ENCODE peak calls at places on chromosomes 3 and 15, in nine cellular contexts. One of them, this sample, is unnamed.

GRCh38 chr15:66799242-66799641 is 97.2 kb downstream of the SMAD6 start:
- DNase-seq in OCI-LY7: no peak
- DNase-seq in AG04450: no peak
- DNase-seq in astrocyte of the spinal cord: no peak
- DNase-seq in dorsolateral prefrontal cortex: no peak
- DNase-seq in fibroblast of gingiva: no peak
- DNase-seq in H4: no peak
- DNase-seq in Kasumi-1: no peak
- DNase-seq in germinal center: no peak
- DNase-seq in this sample: no peak

GRCh38 chr3:62007036-62007435 is 366.3 kb downstream of the FEZF2 start:
- DNase-seq in AG04450: no peak
- DNase-seq in dorsolateral prefrontal cortex: no peak
- DNase-seq in germinal center: no peak
- DNase-seq in H4: peak
- DNase-seq in OCI-LY7: no peak
- DNase-seq in Kasumi-1: no peak
- DNase-seq in fibroblast of gingiva: peak
- DNase-seq in astrocyte of the spinal cord: peak
- DNase-seq in this sample: no peak

GRCh38 chr3:127250032-127250431 is 37.8 kb downstream of the PRR20G start:
- DNase-seq in dorsolateral prefrontal cortex: no peak
- DNase-seq in AG04450: no peak
- DNase-seq in astrocyte of the spinal cord: no peak
- DNase-seq in fibroblast of gingiva: no peak
- DNase-seq in Kasumi-1: no peak
- DNase-seq in germinal center: no peak
- DNase-seq in OCI-LY7: no peak
- DNase-seq in H4: no peak
- DNase-seq in this sample: no peak

GRCh38 chr3:169232863-169233262 is 430.6 kb downstream of the MECOM start:
- DNase-seq in fibroblast of gingiva: peak
- DNase-seq in AG04450: no peak
- DNase-seq in astrocyte of the spinal cord: peak
- DNase-seq in dorsolateral prefrontal cortex: no peak
- DNase-seq in OCI-LY7: no peak
- DNase-seq in Kasumi-1: no peak
- DNase-seq in H4: peak
- DNase-seq in germinal center: no peak
- DNase-seq in this sample: no peak

GRCh38 chr3:196063456-196063855 is 18.4 kb downstream of the TFRC start:
- DNase-seq in OCI-LY7: no peak
- DNase-seq in fibroblast of gingiva: peak
- DNase-seq in H4: no peak
- DNase-seq in germinal center: no peak
- DNase-seq in dorsolateral prefrontal cortex: no peak
- DNase-seq in AG04450: no peak
- DNase-seq in Kasumi-1: no peak
- DNase-seq in astrocyte of the spinal cord: no peak
- DNase-seq in this sample: no peak

GRCh38 chr15:83320831-83321230 is 36.4 kb upstream of the BNC1 start:
- DNase-seq in fibroblast of gingiva: peak
- DNase-seq in Kasumi-1: no peak
- DNase-seq in AG04450: no peak
- DNase-seq in H4: no peak
- DNase-seq in germinal center: no peak
- DNase-seq in dorsolateral prefrontal cortex: no peak
- DNase-seq in astrocyte of the spinal cord: no peak
- DNase-seq in OCI-LY7: no peak
- DNase-seq in this sample: no peak

GRCh38 chr3:112974894-112975293 is at the start of gene CD200R1:
- DNase-seq in AG04450: no peak
- DNase-seq in dorsolateral prefrontal cortex: no peak
- DNase-seq in OCI-LY7: no peak
- DNase-seq in germinal center: no peak
- DNase-seq in Kasumi-1: peak
- DNase-seq in H4: no peak
- DNase-seq in fibroblast of gingiva: no peak
- DNase-seq in astrocyte of the spinal cord: no peak
- DNase-seq in this sample: no peak

GRCh38 chr3:69389520-69390248 is 3.8 kb upstream of the FRMD4B start:
- DNase-seq in fibroblast of gingiva: no peak
- DNase-seq in dorsolateral prefrontal cortex: no peak
- DNase-seq in Kasumi-1: peak
- DNase-seq in germinal center: no peak
- DNase-seq in OCI-LY7: no peak
- DNase-seq in AG04450: no peak
- DNase-seq in H4: no peak
- DNase-seq in astrocyte of the spinal cord: no peak
- DNase-seq in this sample: no peak

GRCh38 chr15:67782592-67782991 is 42.7 kb upstream of the SKOR1 start:
- DNase-seq in AG04450: no peak
- DNase-seq in germinal center: no peak
- DNase-seq in H4: no peak
- DNase-seq in astrocyte of the spinal cord: no peak
- DNase-seq in dorsolateral prefrontal cortex: no peak
- DNase-seq in Kasumi-1: no peak
- DNase-seq in OCI-LY7: peak
- DNase-seq in fibroblast of gingiva: no peak
- DNase-seq in this sample: peak

GRCh38 chr3:9397911-9398714 is 698 bp downstream of the SETD5 start:
- DNase-seq in fibroblast of gingiva: peak
- DNase-seq in astrocyte of the spinal cord: peak
- DNase-seq in Kasumi-1: peak
- DNase-seq in OCI-LY7: peak
- DNase-seq in AG04450: no peak
- DNase-seq in germinal center: peak
- DNase-seq in dorsolateral prefrontal cortex: peak
- DNase-seq in H4: peak
- DNase-seq in this sample: peak

GRCh38 chr15:63881431-63881830 is 47.7 kb upstream of the HERC1 start:
- DNase-seq in Kasumi-1: peak
- DNase-seq in germinal center: peak
- DNase-seq in fibroblast of gingiva: no peak
- DNase-seq in astrocyte of the spinal cord: no peak
- DNase-seq in OCI-LY7: peak
- DNase-seq in dorsolateral prefrontal cortex: no peak
- DNase-seq in AG04450: no peak
- DNase-seq in H4: no peak
- DNase-seq in this sample: no peak

GRCh38 chr3:172516318-172517214 is 6.7 kb downstream of the TNFSF10 start:
- DNase-seq in dorsolateral prefrontal cortex: no peak
- DNase-seq in AG04450: peak
- DNase-seq in OCI-LY7: no peak
- DNase-seq in astrocyte of the spinal cord: peak
- DNase-seq in H4: peak
- DNase-seq in Kasumi-1: no peak
- DNase-seq in germinal center: no peak
- DNase-seq in fibroblast of gingiva: peak
- DNase-seq in this sample: no peak

GRCh38 chr15:89863918-89864317 is 29.9 kb downstream of the AP3S2 start:
- DNase-seq in dorsolateral prefrontal cortex: no peak
- DNase-seq in astrocyte of the spinal cord: no peak
- DNase-seq in OCI-LY7: no peak
- DNase-seq in H4: no peak
- DNase-seq in Kasumi-1: no peak
- DNase-seq in germinal center: no peak
- DNase-seq in fibroblast of gingiva: peak
- DNase-seq in AG04450: no peak
- DNase-seq in this sample: no peak

GRCh38 chr3:58994746-58995330 is 55.0 kb downstream of the CFAP20DC start:
- DNase-seq in Kasumi-1: peak
- DNase-seq in H4: peak
- DNase-seq in dorsolateral prefrontal cortex: no peak
- DNase-seq in AG04450: peak
- DNase-seq in astrocyte of the spinal cord: peak
- DNase-seq in fibroblast of gingiva: peak
- DNase-seq in OCI-LY7: peak
- DNase-seq in germinal center: peak
- DNase-seq in this sample: peak

GRCh38 chr3:62833538-62833937 is 41.7 kb downstream of the CADPS start:
- DNase-seq in Kasumi-1: peak
- DNase-seq in AG04450: no peak
- DNase-seq in astrocyte of the spinal cord: peak
- DNase-seq in H4: no peak
- DNase-seq in germinal center: peak
- DNase-seq in OCI-LY7: peak
- DNase-seq in dorsolateral prefrontal cortex: no peak
- DNase-seq in fibroblast of gingiva: no peak
- DNase-seq in this sample: no peak

GRCh38 chr15:31352911-31353811 is 26.5 kb downstream of the KLF13 start:
- DNase-seq in dorsolateral prefrontal cortex: no peak
- DNase-seq in fibroblast of gingiva: peak
- DNase-seq in germinal center: peak
- DNase-seq in AG04450: peak
- DNase-seq in OCI-LY7: peak
- DNase-seq in astrocyte of the spinal cord: peak
- DNase-seq in Kasumi-1: peak
- DNase-seq in H4: peak
- DNase-seq in this sample: no peak

GRCh38 chr3:170454468-170454867 is 35.8 kb downstream of the CLDN11 start:
- DNase-seq in H4: no peak
- DNase-seq in germinal center: no peak
- DNase-seq in dorsolateral prefrontal cortex: no peak
- DNase-seq in fibroblast of gingiva: no peak
- DNase-seq in astrocyte of the spinal cord: no peak
- DNase-seq in AG04450: no peak
- DNase-seq in Kasumi-1: no peak
- DNase-seq in OCI-LY7: no peak
- DNase-seq in this sample: no peak

GRCh38 chr15:60912984-60913697 is 316.0 kb downstream of the RORA start:
- DNase-seq in AG04450: no peak
- DNase-seq in dorsolateral prefrontal cortex: no peak
- DNase-seq in Kasumi-1: no peak
- DNase-seq in astrocyte of the spinal cord: no peak
- DNase-seq in germinal center: no peak
- DNase-seq in H4: no peak
- DNase-seq in fibroblast of gingiva: no peak
- DNase-seq in OCI-LY7: no peak
- DNase-seq in this sample: no peak

GRCh38 chr3:155047672-155048071 is 32.4 kb upstream of the MME start:
- DNase-seq in fibroblast of gingiva: no peak
- DNase-seq in Kasumi-1: no peak
- DNase-seq in H4: no peak
- DNase-seq in OCI-LY7: no peak
- DNase-seq in germinal center: no peak
- DNase-seq in AG04450: no peak
- DNase-seq in astrocyte of the spinal cord: no peak
- DNase-seq in dorsolateral prefrontal cortex: no peak
- DNase-seq in this sample: no peak

GRCh38 chr15:101522091-101522490 is 32.6 kb upstream of the PCSK6 start:
- DNase-seq in astrocyte of the spinal cord: no peak
- DNase-seq in H4: no peak
- DNase-seq in fibroblast of gingiva: no peak
- DNase-seq in germinal center: no peak
- DNase-seq in Kasumi-1: no peak
- DNase-seq in OCI-LY7: no peak
- DNase-seq in AG04450: no peak
- DNase-seq in dorsolateral prefrontal cortex: no peak
- DNase-seq in this sample: no peak

This sample was measured in neuronal stem cell.